ENCODE peak calls at places on chromosomes 5 and 9, in five cellular contexts. X is CD8-positive, alpha-beta T cell; M is Peyer's patch; K is A549; D is cardiac fibroblast. S is an unnamed sample.

GRCh38 chr5:23318166-23318565 is 189.2 kb upstream of the PRDM9 start:
- DNase-seq in M (no peak), X (no peak), K (no peak), D (no peak), S (no peak)

GRCh38 chr9:113658565-113658935 is 195.0 kb downstream of the RGS3 start:
- DNase-seq in M (no peak), D (no peak), K (no peak), X (no peak), S (no peak)

GRCh38 chr9:32723801-32724200 is 59.5 kb upstream of the TMEM215 start:
- DNase-seq in X (no peak), M (no peak), K (no peak), D (peak), S (no peak)

GRCh38 chr5:78345485-78345884 is 14.9 kb upstream of the SCAMP1 start:
- DNase-seq in D (peak), K (no peak), X (no peak), M (no peak), S (no peak)

GRCh38 chr9:90942555-90942954 is 140.9 kb downstream of the SYK start:
- DNase-seq in D (no peak), M (no peak), X (no peak), K (no peak), S (no peak)

GRCh38 chr9:15873573-15874177 is 320.8 kb downstream of the CCDC171 start:
- DNase-seq in K (peak), D (peak), M (no peak), X (no peak), S (no peak)

GRCh38 chr5:113221294-113222176 is 213.3 kb downstream of the TSSK1B start:
- DNase-seq in K (no peak), D (peak), M (no peak), X (no peak), S (no peak)

GRCh38 chr5:159469496-159470370 is 139.4 kb upstream of the IL12B start:
- DNase-seq in K (no peak), X (no peak), D (no peak), M (no peak), S (no peak)

GRCh38 chr9:78406933-78407332 is 110.0 kb downstream of the PSAT1 start:
- DNase-seq in D (no peak), M (no peak), K (no peak), X (no peak), S (no peak)

GRCh38 chr9:93486269-93486668 is 32.9 kb upstream of the FAM120AOS start:
- DNase-seq in D (peak), X (no peak), M (no peak), K (no peak), S (no peak)

GRCh38 chr5:51661646-51662265 is 278.5 kb downstream of the ISL1 start:
- DNase-seq in K (no peak), M (no peak), X (no peak), D (no peak), S (no peak)

GRCh38 chr5:32024751-32025150 is 149.4 kb downstream of the GOLPH3 start:
- DNase-seq in K (no peak), D (no peak), M (no peak), X (no peak), S (no peak)

GRCh38 chr5:12237837-12238575 is 333.8 kb upstream of the CTNND2 start:
- DNase-seq in D (no peak), K (no peak), M (no peak), X (no peak), S (no peak)

GRCh38 chr5:7074176-7074575 is 321.8 kb upstream of the ADCY2 start:
- DNase-seq in K (no peak), X (no peak), D (no peak), M (no peak), S (no peak)
- TF ChIP-seq CTCF in K (no peak), X (no peak), D (no peak), M (no peak), S (no peak)

DNA sequence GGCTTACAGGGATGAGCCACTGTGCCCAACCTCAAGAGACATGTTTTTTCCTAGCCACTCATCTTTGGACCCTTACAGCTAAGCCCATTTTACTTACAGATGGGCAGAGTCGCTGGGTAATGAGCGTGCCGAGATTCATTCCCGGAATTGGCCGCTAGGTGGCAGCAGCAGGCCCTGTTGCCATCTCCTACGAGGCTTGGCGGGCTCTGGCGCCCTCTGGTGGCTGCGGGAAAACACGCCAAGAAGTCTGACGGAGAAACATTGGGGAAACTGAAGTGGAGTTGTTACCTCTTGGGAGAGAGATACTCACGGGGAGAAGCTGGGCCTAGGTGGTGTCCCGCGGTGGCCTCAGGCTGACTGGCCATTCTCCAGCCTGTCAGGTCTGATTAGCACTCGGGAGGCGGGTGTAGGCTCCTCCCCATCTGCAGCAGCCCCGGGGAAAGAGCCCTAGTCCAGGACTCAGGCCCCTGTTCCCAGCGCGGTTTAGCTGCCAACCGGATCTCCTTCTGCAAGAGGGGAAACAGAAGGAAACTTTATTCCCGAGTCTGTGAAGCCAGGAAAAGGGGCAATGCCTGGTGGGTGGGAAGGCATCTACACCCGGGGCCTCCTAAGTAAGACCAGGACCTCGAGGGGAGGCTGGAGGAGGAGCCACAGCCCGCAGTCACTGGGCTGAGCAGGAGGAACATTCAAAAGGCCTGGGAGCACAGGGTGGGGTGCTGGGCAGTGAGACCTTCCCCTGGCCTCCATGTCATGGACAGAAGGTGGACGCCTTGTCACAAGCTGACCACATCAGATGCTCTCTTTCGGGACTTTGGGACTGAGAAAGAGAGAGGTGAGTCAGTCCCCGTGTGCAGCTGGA is 9.7 kb downstream of the PTGES2 start:
- DNase-seq in K (peak), X (peak), D (peak), M (peak), S (peak)
- TF ChIP-seq CTCF in K (peak), X (peak), D (peak), M (peak), S (peak)

GRCh38 chr9:112361602-112362001 is 18.3 kb upstream of the HSDL2 start:
- DNase-seq in X (peak), M (no peak), D (peak), K (no peak), S (no peak)
- TF ChIP-seq CTCF in X (peak), M (peak), D (peak), K (peak), S (peak)

GRCh38 chr9:683509-684021 is 157.9 kb upstream of the DMRT1 start:
- DNase-seq in M (no peak), K (no peak), X (no peak), D (no peak), S (no peak)

GRCh38 chr9:680106-680505 is 161.4 kb upstream of the DMRT1 start:
- DNase-seq in K (no peak), M (no peak), D (no peak), X (no peak), S (no peak)

GRCh38 chr9:684055-684949 is 157.2 kb upstream of the DMRT1 start:
- DNase-seq in D (peak), K (no peak), X (no peak), M (no peak), S (no peak)

GRCh38 chr9:684950-685340 is 156.6 kb upstream of the DMRT1 start:
- DNase-seq in X (no peak), M (no peak), D (peak), K (no peak), S (no peak)

GRCh38 chr9:682633-683508 is 158.6 kb upstream of the DMRT1 start:
- DNase-seq in K (no peak), X (no peak), M (no peak), D (peak), S (no peak)
- TF ChIP-seq CTCF in K (no peak), X (no peak), M (no peak), D (no peak), S (no peak)

S was measured in activated B cell treated with CpG ODN at 0.5 μM for 24 hours.